ENCODE peak calls at places on chromosomes 16 and 17, in five cellular contexts. One of them, this sample, is unnamed.

GRCh38 chr17:45702666-45703266 is 81.4 kb upstream of the CRHR1 start:
- DNase-seq in T-helper 17 cell: no peak
- DNase-seq in naive thymus-derived CD8-positive, alpha-beta T cell: no peak
- DNase-seq in fibroblast of pulmonary artery: peak
- DNase-seq in activated T-cell treated with anti-CD3 and anti-CD28 coated beads for 4 hours: no peak
- DNase-seq in this sample: peak

GRCh38 chr16:66703359-66704215 is 7.0 kb upstream of the CMTM4 start:
- DNase-seq in activated T-cell treated with anti-CD3 and anti-CD28 coated beads for 4 hours: no peak
- DNase-seq in fibroblast of pulmonary artery: peak
- DNase-seq in T-helper 17 cell: no peak
- DNase-seq in naive thymus-derived CD8-positive, alpha-beta T cell: no peak
- DNase-seq in this sample: no peak

GRCh38 chr17:75270218-75270965 is 639 bp downstream of the MIF4GD start:
- DNase-seq in naive thymus-derived CD8-positive, alpha-beta T cell: peak
- DNase-seq in fibroblast of pulmonary artery: peak
- DNase-seq in activated T-cell treated with anti-CD3 and anti-CD28 coated beads for 4 hours: no peak
- DNase-seq in T-helper 17 cell: peak
- DNase-seq in this sample: peak

GRCh38 chr16:51864575-51864974 is 682.4 kb downstream of the TOX3 start:
- DNase-seq in fibroblast of pulmonary artery: no peak
- DNase-seq in naive thymus-derived CD8-positive, alpha-beta T cell: no peak
- DNase-seq in activated T-cell treated with anti-CD3 and anti-CD28 coated beads for 4 hours: no peak
- DNase-seq in T-helper 17 cell: no peak
- DNase-seq in this sample: no peak

GRCh38 chr17:73140531-73140930 is 24.3 kb upstream of the SSTR2 start:
- DNase-seq in naive thymus-derived CD8-positive, alpha-beta T cell: no peak
- DNase-seq in activated T-cell treated with anti-CD3 and anti-CD28 coated beads for 4 hours: no peak
- DNase-seq in fibroblast of pulmonary artery: no peak
- DNase-seq in T-helper 17 cell: no peak
- DNase-seq in this sample: no peak

GRCh38 chr16:85995591-85996461 is 96.9 kb downstream of the IRF8 start:
- DNase-seq in activated T-cell treated with anti-CD3 and anti-CD28 coated beads for 4 hours: no peak
- DNase-seq in naive thymus-derived CD8-positive, alpha-beta T cell: no peak
- DNase-seq in T-helper 17 cell: no peak
- DNase-seq in fibroblast of pulmonary artery: no peak
- DNase-seq in this sample: no peak

GRCh38 chr17:39306509-39307212 is 80.9 kb upstream of the STAC2 start:
- DNase-seq in T-helper 17 cell: no peak
- DNase-seq in fibroblast of pulmonary artery: peak
- DNase-seq in activated T-cell treated with anti-CD3 and anti-CD28 coated beads for 4 hours: no peak
- DNase-seq in naive thymus-derived CD8-positive, alpha-beta T cell: no peak
- DNase-seq in this sample: peak

GRCh38 chr17:61303334-61304096 is 96.1 kb upstream of the TBX2 start:
- DNase-seq in T-helper 17 cell: no peak
- DNase-seq in fibroblast of pulmonary artery: no peak
- DNase-seq in activated T-cell treated with anti-CD3 and anti-CD28 coated beads for 4 hours: no peak
- DNase-seq in naive thymus-derived CD8-positive, alpha-beta T cell: no peak
- DNase-seq in this sample: peak

GRCh38 chr17:4837471-4838305 is 4.5 kb downstream of the MINK1 start:
- DNase-seq in naive thymus-derived CD8-positive, alpha-beta T cell: no peak
- DNase-seq in activated T-cell treated with anti-CD3 and anti-CD28 coated beads for 4 hours: no peak
- DNase-seq in T-helper 17 cell: no peak
- DNase-seq in fibroblast of pulmonary artery: no peak
- DNase-seq in this sample: no peak

GRCh38 chr16:5756969-5757368 is 659.4 kb upstream of the EEF2KMT start:
- DNase-seq in naive thymus-derived CD8-positive, alpha-beta T cell: no peak
- DNase-seq in T-helper 17 cell: no peak
- DNase-seq in activated T-cell treated with anti-CD3 and anti-CD28 coated beads for 4 hours: no peak
- DNase-seq in fibroblast of pulmonary artery: no peak
- DNase-seq in this sample: no peak

GRCh38 chr17:32870027-32870670 is 6.8 kb downstream of the MYO1D start:
- DNase-seq in activated T-cell treated with anti-CD3 and anti-CD28 coated beads for 4 hours: no peak
- DNase-seq in T-helper 17 cell: no peak
- DNase-seq in naive thymus-derived CD8-positive, alpha-beta T cell: no peak
- DNase-seq in fibroblast of pulmonary artery: no peak
- DNase-seq in this sample: no peak

GRCh38 chr16:4323845-4324478 is 8.1 kb downstream of the GLIS2 start:
- DNase-seq in T-helper 17 cell: no peak
- DNase-seq in activated T-cell treated with anti-CD3 and anti-CD28 coated beads for 4 hours: no peak
- DNase-seq in naive thymus-derived CD8-positive, alpha-beta T cell: no peak
- DNase-seq in fibroblast of pulmonary artery: peak
- DNase-seq in this sample: peak

GRCh38 chr16:21302898-21303528 is 24.9 kb upstream of the CRYM start:
- DNase-seq in naive thymus-derived CD8-positive, alpha-beta T cell: no peak
- DNase-seq in T-helper 17 cell: no peak
- DNase-seq in fibroblast of pulmonary artery: peak
- DNase-seq in activated T-cell treated with anti-CD3 and anti-CD28 coated beads for 4 hours: no peak
- DNase-seq in this sample: peak

GRCh38 chr17:30922235-30922993 is 669 bp downstream of the ADAP2 start:
- DNase-seq in activated T-cell treated with anti-CD3 and anti-CD28 coated beads for 4 hours: no peak
- DNase-seq in naive thymus-derived CD8-positive, alpha-beta T cell: no peak
- DNase-seq in T-helper 17 cell: no peak
- DNase-seq in fibroblast of pulmonary artery: no peak
- DNase-seq in this sample: no peak

GRCh38 chr17:76820039-76820438 is 48.2 kb upstream of the MGAT5B start:
- DNase-seq in fibroblast of pulmonary artery: no peak
- DNase-seq in naive thymus-derived CD8-positive, alpha-beta T cell: no peak
- DNase-seq in activated T-cell treated with anti-CD3 and anti-CD28 coated beads for 4 hours: no peak
- DNase-seq in T-helper 17 cell: no peak
- DNase-seq in this sample: no peak

GRCh38 chr17:48563385-48563838 is 14.7 kb downstream of the HOXB4 start:
- DNase-seq in fibroblast of pulmonary artery: no peak
- DNase-seq in T-helper 17 cell: no peak
- DNase-seq in activated T-cell treated with anti-CD3 and anti-CD28 coated beads for 4 hours: no peak
- DNase-seq in naive thymus-derived CD8-positive, alpha-beta T cell: no peak
- DNase-seq in this sample: peak

GRCh38 chr16:89471225-89471624 is 19.1 kb downstream of the ANKRD11 start:
- DNase-seq in T-helper 17 cell: no peak
- DNase-seq in activated T-cell treated with anti-CD3 and anti-CD28 coated beads for 4 hours: no peak
- DNase-seq in naive thymus-derived CD8-positive, alpha-beta T cell: no peak
- DNase-seq in fibroblast of pulmonary artery: peak
- DNase-seq in this sample: peak

GRCh38 chr16:22971346-22971924 is 157.5 kb downstream of the HS3ST2 start:
- DNase-seq in naive thymus-derived CD8-positive, alpha-beta T cell: no peak
- DNase-seq in fibroblast of pulmonary artery: no peak
- DNase-seq in T-helper 17 cell: no peak
- DNase-seq in activated T-cell treated with anti-CD3 and anti-CD28 coated beads for 4 hours: no peak
- DNase-seq in this sample: no peak

GRCh38 chr16:57479422-57480126 is 6.7 kb downstream of the DOK4 start:
- DNase-seq in fibroblast of pulmonary artery: peak
- DNase-seq in T-helper 17 cell: no peak
- DNase-seq in naive thymus-derived CD8-positive, alpha-beta T cell: no peak
- DNase-seq in activated T-cell treated with anti-CD3 and anti-CD28 coated beads for 4 hours: no peak
- DNase-seq in this sample: peak

GRCh38 chr17:12995106-12995895 is 22.5 kb downstream of the ELAC2 start:
- DNase-seq in T-helper 17 cell: no peak
- DNase-seq in naive thymus-derived CD8-positive, alpha-beta T cell: no peak
- DNase-seq in fibroblast of pulmonary artery: no peak
- DNase-seq in activated T-cell treated with anti-CD3 and anti-CD28 coated beads for 4 hours: no peak
- DNase-seq in this sample: no peak

This sample was measured in IMR-90.